ENCODE peak calls at places on chromosome 20, in ten cellular contexts. One of them, this sample, is unnamed.

GRCh38 chr20:43388267-43389081 is 69.2 kb upstream of the SRSF6 start:
- DNase-seq in endothelial cell: no peak
- DNase-seq in memory B cell: no peak
- DNase-seq in AG04450: no peak
- DNase-seq in T-helper 2 cell: no peak
- DNase-seq in cardiac fibroblast: peak
- DNase-seq in ureter: no peak
- DNase-seq in NCI-H524 treated with DMSO at 0.1 percent for 48 hours: no peak
- DNase-seq in body of pancreas: peak
- DNase-seq in breast epithelium: peak
- DNase-seq in this sample: no peak

GRCh38 chr20:32387262-32387661 is 29.1 kb downstream of the ASXL1 start:
- DNase-seq in T-helper 2 cell: no peak
- DNase-seq in ureter: no peak
- DNase-seq in cardiac fibroblast: no peak
- DNase-seq in body of pancreas: no peak
- DNase-seq in NCI-H524 treated with DMSO at 0.1 percent for 48 hours: no peak
- DNase-seq in AG04450: no peak
- DNase-seq in endothelial cell: no peak
- DNase-seq in breast epithelium: no peak
- DNase-seq in memory B cell: no peak
- DNase-seq in this sample: no peak

GRCh38 chr20:48959902-48960550 is 38.5 kb downstream of the ARFGEF2 start:
- DNase-seq in endothelial cell: no peak
- DNase-seq in body of pancreas: no peak
- DNase-seq in T-helper 2 cell: no peak
- DNase-seq in cardiac fibroblast: no peak
- DNase-seq in NCI-H524 treated with DMSO at 0.1 percent for 48 hours: no peak
- DNase-seq in memory B cell: no peak
- DNase-seq in AG04450: no peak
- DNase-seq in ureter: no peak
- DNase-seq in breast epithelium: no peak
- DNase-seq in this sample: no peak

GRCh38 chr20:32664352-32665159 is 9.2 kb downstream of the C20orf203 start:
- DNase-seq in body of pancreas: peak
- DNase-seq in T-helper 2 cell: no peak
- DNase-seq in AG04450: no peak
- DNase-seq in NCI-H524 treated with DMSO at 0.1 percent for 48 hours: no peak
- DNase-seq in endothelial cell: no peak
- DNase-seq in memory B cell: no peak
- DNase-seq in ureter: no peak
- DNase-seq in breast epithelium: no peak
- DNase-seq in cardiac fibroblast: no peak
- DNase-seq in this sample: no peak

GRCh38 chr20:48184229-48184628 is 398.9 kb upstream of the SULF2 start:
- DNase-seq in ureter: no peak
- DNase-seq in AG04450: no peak
- DNase-seq in body of pancreas: no peak
- DNase-seq in memory B cell: no peak
- DNase-seq in NCI-H524 treated with DMSO at 0.1 percent for 48 hours: no peak
- DNase-seq in breast epithelium: no peak
- DNase-seq in endothelial cell: no peak
- DNase-seq in T-helper 2 cell: no peak
- DNase-seq in cardiac fibroblast: no peak
- DNase-seq in this sample: no peak

GRCh38 chr20:13008761-13009681 is at the start of gene SPTLC3:
- DNase-seq in NCI-H524 treated with DMSO at 0.1 percent for 48 hours: no peak
- DNase-seq in body of pancreas: peak
- DNase-seq in memory B cell: no peak
- DNase-seq in ureter: peak
- DNase-seq in endothelial cell: no peak
- DNase-seq in T-helper 2 cell: no peak
- DNase-seq in cardiac fibroblast: peak
- DNase-seq in AG04450: no peak
- DNase-seq in breast epithelium: peak
- DNase-seq in this sample: no peak

GRCh38 chr20:63863021-63863797 is 1.9 kb upstream of the TPD52L2 start:
- DNase-seq in AG04450: no peak
- DNase-seq in body of pancreas: no peak
- DNase-seq in ureter: no peak
- DNase-seq in T-helper 2 cell: no peak
- DNase-seq in NCI-H524 treated with DMSO at 0.1 percent for 48 hours: no peak
- DNase-seq in endothelial cell: no peak
- DNase-seq in memory B cell: no peak
- DNase-seq in cardiac fibroblast: no peak
- DNase-seq in breast epithelium: no peak
- DNase-seq in this sample: no peak

GRCh38 chr20:24724982-24725533 is 224.0 kb upstream of the CST7 start:
- DNase-seq in memory B cell: no peak
- DNase-seq in breast epithelium: no peak
- DNase-seq in T-helper 2 cell: no peak
- DNase-seq in NCI-H524 treated with DMSO at 0.1 percent for 48 hours: no peak
- DNase-seq in cardiac fibroblast: no peak
- DNase-seq in body of pancreas: no peak
- DNase-seq in endothelial cell: no peak
- DNase-seq in ureter: no peak
- DNase-seq in AG04450: no peak
- DNase-seq in this sample: no peak

GRCh38 chr20:61556116-61556515 is 304.1 kb downstream of the CDH4 start:
- DNase-seq in endothelial cell: no peak
- DNase-seq in cardiac fibroblast: peak
- DNase-seq in AG04450: peak
- DNase-seq in memory B cell: no peak
- DNase-seq in body of pancreas: no peak
- DNase-seq in ureter: no peak
- DNase-seq in T-helper 2 cell: no peak
- DNase-seq in breast epithelium: no peak
- DNase-seq in NCI-H524 treated with DMSO at 0.1 percent for 48 hours: no peak
- DNase-seq in this sample: no peak

GRCh38 chr20:60266184-60266823 is 308.1 kb downstream of the CDH26 start:
- DNase-seq in memory B cell: no peak
- DNase-seq in endothelial cell: no peak
- DNase-seq in breast epithelium: no peak
- DNase-seq in AG04450: no peak
- DNase-seq in cardiac fibroblast: no peak
- DNase-seq in NCI-H524 treated with DMSO at 0.1 percent for 48 hours: no peak
- DNase-seq in T-helper 2 cell: no peak
- DNase-seq in ureter: no peak
- DNase-seq in body of pancreas: no peak
- DNase-seq in this sample: no peak

GRCh38 chr20:51660741-51661608 is 107.2 kb downstream of the ATP9A start:
- DNase-seq in body of pancreas: no peak
- DNase-seq in T-helper 2 cell: no peak
- DNase-seq in NCI-H524 treated with DMSO at 0.1 percent for 48 hours: no peak
- DNase-seq in ureter: no peak
- DNase-seq in endothelial cell: no peak
- DNase-seq in AG04450: peak
- DNase-seq in memory B cell: no peak
- DNase-seq in cardiac fibroblast: peak
- DNase-seq in breast epithelium: no peak
- DNase-seq in this sample: no peak

GRCh38 chr20:56451056-56451765 is 17.2 kb upstream of the RTF2 start:
- DNase-seq in memory B cell: no peak
- DNase-seq in body of pancreas: no peak
- DNase-seq in endothelial cell: no peak
- DNase-seq in breast epithelium: no peak
- DNase-seq in cardiac fibroblast: no peak
- DNase-seq in T-helper 2 cell: no peak
- DNase-seq in AG04450: no peak
- DNase-seq in ureter: no peak
- DNase-seq in NCI-H524 treated with DMSO at 0.1 percent for 48 hours: no peak
- DNase-seq in this sample: no peak

GRCh38 chr20:53282217-53282955 is 310.2 kb downstream of the TSHZ2 start:
- DNase-seq in cardiac fibroblast: no peak
- DNase-seq in body of pancreas: no peak
- DNase-seq in endothelial cell: no peak
- DNase-seq in memory B cell: no peak
- DNase-seq in T-helper 2 cell: no peak
- DNase-seq in ureter: no peak
- DNase-seq in AG04450: no peak
- DNase-seq in NCI-H524 treated with DMSO at 0.1 percent for 48 hours: no peak
- DNase-seq in breast epithelium: no peak
- DNase-seq in this sample: no peak

GRCh38 chr20:61573415-61574305 is 321.6 kb downstream of the CDH4 start:
- DNase-seq in ureter: no peak
- DNase-seq in body of pancreas: no peak
- DNase-seq in memory B cell: no peak
- DNase-seq in AG04450: no peak
- DNase-seq in NCI-H524 treated with DMSO at 0.1 percent for 48 hours: no peak
- DNase-seq in T-helper 2 cell: no peak
- DNase-seq in breast epithelium: no peak
- DNase-seq in cardiac fibroblast: no peak
- DNase-seq in endothelial cell: no peak
- DNase-seq in this sample: no peak

This sample was measured in ascending aorta.